ENCODE peak calls at places on chromosome 9, in four cellular contexts. Q is K562, R is GM12878, Y is WTC11. K is an unnamed sample.
A peak's percentile ranks its signal among the peaks of the same experiment; 100 is the strongest.

GRCh38 chr9:136193891-136194279 is 11.0 kb downstream of the LHX3 start:
- DNase-seq in Q (no peak), R (no peak), Y (no peak), K (no peak)

GRCh38 chr9:99911600-99911999 is 5.1 kb downstream of the STX17 start:
- DNase-seq in Q (no peak), R (no peak), Y (no peak), K (no peak)

GRCh38 chr9:90961375-90961774 is 159.8 kb downstream of the SYK start:
- DNase-seq in Q (no peak), R (no peak), Y (no peak), K (no peak)

GRCh38 chr9:107488400-107489143 is 997 bp downstream of the KLF4 start:
- DNase-seq in Q (no peak), R (no peak), Y (peak; percentile 46), K (no peak)

GRCh38 chr9:132946624-132947295 is 2.3 kb upstream of the TSC1 start:
- DNase-seq in Q (no peak), R (no peak), Y (no peak), K (peak; percentile 40)

GRCh38 chr9:27799326-27799725 is 226.0 kb upstream of the C9orf72 start:
- DNase-seq in Q (no peak), R (no peak), Y (no peak), K (no peak)

GRCh38 chr9:73269430-73270101 is 117.9 kb downstream of the ANXA1 start:
- DNase-seq in Q (peak; percentile 37), R (no peak), Y (no peak), K (peak; percentile 44)

GRCh38 chr9:89789922-89790510 is 185.2 kb downstream of the GADD45G start:
- DNase-seq in Q (no peak), R (no peak), Y (no peak), K (no peak)

GRCh38 chr9:127578952-127579853 is 32.9 kb upstream of the STXBP1 start:
- DNase-seq in Q (peak; percentile 37), R (peak; percentile 32), Y (peak; percentile 50), K (peak; percentile 86)

GRCh38 chr9:13675638-13676000 is 396.1 kb upstream of the MPDZ start:
- DNase-seq in Q (no peak), R (no peak), Y (no peak), K (no peak)

GRCh38 chr9:133946840-133947486 is 45.2 kb downstream of the VAV2 start:
- DNase-seq in Q (no peak), R (no peak), Y (no peak), K (no peak)

GRCh38 chr9:27117489-27118135 is 8.6 kb downstream of the TEK start:
- DNase-seq in Q (no peak), R (no peak), Y (no peak), K (peak; percentile 49)

GRCh38 chr9:106861585-106862114 is 1.3 kb upstream of the ZNF462 start:
- DNase-seq in Q (no peak), R (no peak), Y (no peak), K (no peak)

GRCh38 chr9:11275158-11275695 is 662.4 kb upstream of the PTPRD start:
- DNase-seq in Q (peak; percentile 0), R (no peak), Y (no peak), K (peak; percentile 1)

GRCh38 chr9:2596003-2596402 is 25.6 kb upstream of the VLDLR start:
- DNase-seq in Q (no peak), R (no peak), Y (no peak), K (no peak)

GRCh38 chr9:116116411-116116810 is 37.2 kb upstream of the PAPPA start:
- DNase-seq in Q (no peak), R (no peak), Y (no peak), K (peak; percentile 18)
- TF ChIP-seq ETV6 in Q (no peak), R (no peak), Y (no peak), K (no peak)

GRCh38 chr9:125514468-125514867 is 192.5 kb downstream of the MAPKAP1 start:
- DNase-seq in Q (no peak), R (no peak), Y (no peak), K (no peak)
- TF ChIP-seq ETV6 in Q (no peak), R (no peak), Y (no peak), K (no peak)

GRCh38 chr9:104871961-104872527 is 55.9 kb downstream of the ABCA1 start:
- DNase-seq in Q (no peak), R (no peak), Y (no peak), K (no peak)

GRCh38 chr9:104868303-104868686 is 59.7 kb downstream of the ABCA1 start:
- DNase-seq in Q (no peak), R (no peak), Y (no peak), K (no peak)

GRCh38 chr9:104866186-104866585 is 61.8 kb downstream of the ABCA1 start:
- DNase-seq in Q (no peak), R (no peak), Y (no peak), K (no peak)

GRCh38 chr9:104869801-104870200 is 58.2 kb downstream of the ABCA1 start:
- DNase-seq in Q (no peak), R (no peak), Y (no peak), K (no peak)

GRCh38 chr9:104868687-104869404 is 59.1 kb downstream of the ABCA1 start:
- DNase-seq in Q (peak; percentile 46), R (no peak), Y (peak; percentile 66), K (no peak)
- TF ChIP-seq ETV6 in Q (no peak), R (no peak), Y (no peak), K (no peak)

DNA sequence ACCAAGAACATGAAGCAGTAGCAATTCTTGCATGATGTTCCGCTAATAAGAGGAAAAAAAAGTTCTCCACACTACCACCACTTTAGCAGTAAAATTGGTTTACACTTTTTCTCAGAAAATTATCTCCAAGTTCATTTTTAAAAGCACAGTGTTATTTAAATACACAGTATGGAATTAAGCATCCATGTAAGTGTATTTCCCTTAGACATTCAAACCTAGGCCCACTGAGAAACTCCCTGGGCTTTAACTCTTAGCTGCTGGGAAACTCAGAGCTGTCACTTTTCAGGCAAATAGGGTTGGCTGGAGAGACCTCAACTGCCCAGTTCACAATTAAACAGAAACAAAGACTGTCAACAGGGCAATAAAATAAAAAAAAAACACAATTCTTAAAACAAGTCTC is 2.7 kb downstream of the GNAQ start:
- DNase-seq in Q (no peak), R (no peak), Y (no peak), K (no peak)
- TF ChIP-seq ETV6 in Q (no peak), R (no peak), Y (no peak), K (no peak)

GRCh38 chr9:137243626-137244485 is 2.8 kb downstream of the TUBB4B start:
- DNase-seq in Q (peak; percentile 41), R (no peak), Y (no peak), K (no peak)

GRCh38 chr9:137242329-137243204 is 1.5 kb downstream of the TUBB4B start:
- DNase-seq in Q (no peak), R (no peak), Y (no peak), K (no peak)

GRCh38 chr9:137247135-137247915 is 3.8 kb upstream of the STPG3 start:
- DNase-seq in Q (no peak), R (no peak), Y (no peak), K (no peak)

GRCh38 chr9:137245450-137246421 is 4.6 kb downstream of the TUBB4B start:
- DNase-seq in Q (no peak), R (no peak), Y (no peak), K (no peak)

DNA sequence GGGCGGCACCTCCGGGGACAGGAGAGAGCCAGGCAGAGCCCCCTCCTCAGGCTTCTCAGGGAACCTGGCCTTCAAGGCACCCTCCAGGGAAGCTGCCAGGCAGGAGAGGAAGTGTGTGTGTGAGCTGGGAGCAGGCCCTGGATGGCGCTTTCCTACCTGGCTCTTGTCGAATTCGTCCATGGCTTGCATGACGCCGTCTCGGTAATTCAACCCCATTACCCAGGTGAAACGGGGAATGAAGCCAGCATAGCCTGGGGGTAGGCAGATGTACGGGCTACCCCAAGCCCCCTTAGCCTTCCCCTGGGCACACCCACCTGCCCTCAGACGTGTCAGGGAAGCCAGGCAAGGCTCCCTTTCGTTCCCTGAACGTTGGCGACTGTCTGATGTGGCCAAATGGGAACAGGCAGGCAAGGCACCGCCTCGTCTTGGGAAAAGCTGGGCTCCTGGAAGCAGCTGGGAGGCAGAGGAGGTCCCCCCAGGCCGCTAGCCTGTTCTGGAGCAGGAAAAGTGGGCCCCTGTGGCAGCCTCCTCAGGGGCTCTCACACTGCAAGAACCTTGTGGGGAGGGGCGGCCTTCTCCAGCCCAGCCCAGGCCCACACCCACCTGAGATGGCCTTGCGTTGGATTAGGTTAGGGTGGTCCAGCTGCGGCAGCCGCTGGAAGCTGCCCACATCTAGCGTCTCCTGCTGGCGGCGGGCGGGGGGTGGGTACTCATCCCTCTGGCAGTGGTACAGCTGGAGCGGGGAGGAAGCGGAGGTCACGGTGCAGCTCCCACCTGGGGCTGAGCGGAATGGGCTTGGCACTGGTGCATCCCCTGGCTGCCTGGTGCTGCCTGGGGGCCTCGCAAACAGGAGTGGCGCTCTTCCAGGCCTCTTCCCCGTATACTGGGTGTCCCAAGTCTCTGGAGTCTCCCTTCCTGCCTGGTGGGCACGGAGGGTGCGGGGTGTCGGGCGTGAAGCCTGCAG is 3.7 kb downstream of the TUBB4B start:
- DNase-seq in Q (no peak), R (no peak), Y (peak; percentile 33), K (no peak)
- TF ChIP-seq ETV6 in Q (no peak), R (no peak), Y (no peak), K (no peak)

DNA sequence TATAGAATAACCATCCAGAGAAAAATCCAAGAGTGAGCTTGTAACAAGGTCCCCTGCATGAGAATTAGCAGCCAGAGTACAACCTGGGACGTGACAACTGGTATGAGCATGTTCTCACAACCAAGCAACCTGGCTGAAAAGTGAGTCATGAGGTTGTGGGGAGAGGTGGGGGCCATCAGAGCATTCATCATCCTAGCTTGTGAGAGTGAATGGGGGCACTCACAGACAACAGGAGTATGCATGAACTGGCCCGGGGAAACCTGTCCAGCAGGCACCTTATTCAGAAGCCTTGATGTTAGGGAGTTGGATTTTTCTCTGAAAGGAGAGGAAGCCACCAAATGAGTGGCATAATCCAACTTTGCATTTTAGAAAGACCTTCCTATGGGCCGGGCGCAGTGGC is 113.0 kb downstream of the FRMD3 start:
- DNase-seq in Q (no peak), R (no peak), Y (no peak), K (peak; percentile 49)
- TF ChIP-seq ETV6 in Q (no peak), R (no peak), Y (no peak), K (no peak)

GRCh38 chr9:137301086-137301947 is 754 bp downstream of the NRARP start:
- DNase-seq in Q (peak; percentile 83), R (no peak), Y (peak; percentile 60), K (no peak)
- TF ChIP-seq ETV6 in Q (no peak), R (no peak), Y (peak; percentile 70), K (no peak)

GRCh38 chr9:114002271-114002985 is 75.7 kb downstream of the AMBP start:
- DNase-seq in Q (no peak), R (no peak), Y (no peak), K (no peak)
- TF ChIP-seq ETV6 in Q (no peak), R (no peak), Y (no peak), K (no peak)

GRCh38 chr9:129626079-129626943 is at the start of gene NTMT1:
- DNase-seq in Q (peak; percentile 89), R (peak; percentile 39), Y (peak; percentile 84), K (peak; percentile 77)

GRCh38 chr9:129628709-129629108 is 2.7 kb downstream of the NTMT1 start:
- DNase-seq in Q (no peak), R (no peak), Y (no peak), K (no peak)

GRCh38 chr9:129624947-129625346 is 1.0 kb upstream of the NTMT1 start:
- DNase-seq in Q (peak; percentile 67), R (no peak), Y (no peak), K (peak; percentile 66)

GRCh38 chr9:129627556-129628492 is 1.9 kb downstream of the NTMT1 start:
- DNase-seq in Q (no peak), R (no peak), Y (no peak), K (no peak)

DNA sequence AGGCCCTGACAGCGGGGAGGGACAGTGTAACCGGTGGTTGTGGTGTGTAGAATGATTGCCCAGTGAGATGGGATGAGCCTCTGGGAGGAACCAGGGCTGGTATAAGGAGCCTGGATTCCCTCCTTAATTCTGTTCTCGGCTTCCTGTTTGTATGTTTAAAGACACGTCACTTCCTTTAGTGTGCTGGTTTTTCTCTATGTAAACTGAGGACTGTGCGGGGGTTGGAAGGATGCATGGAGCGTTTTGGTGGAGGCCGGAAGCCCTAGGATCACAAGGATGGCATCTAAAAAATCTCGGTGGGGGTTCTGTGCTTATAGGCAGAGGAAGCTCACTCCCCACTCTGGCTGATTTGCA is 958 bp downstream of the NTMT1 start:
- DNase-seq in Q (no peak), R (no peak), Y (no peak), K (no peak)
- TF ChIP-seq ETV6 in Q (no peak), R (no peak), Y (no peak), K (no peak)